ENCODE peak calls at places on chromosome 18, in seven cellular contexts. One of them, this sample, is unnamed.

GRCh38 chr18:56869189-56869777 is 218.1 kb downstream of the WDR7 start:
- DNase-seq in coronary artery: no peak
- DNase-seq in retinal pigment epithelial cell: no peak
- DNase-seq in foreskin fibroblast: peak
- DNase-seq in esophagus squamous epithelium: no peak
- DNase-seq in BJ: peak
- DNase-seq in GM23338: peak
- DNase-seq in this sample: peak

GRCh38 chr18:36912887-36913286 is 84.0 kb downstream of the KIAA1328 start:
- DNase-seq in coronary artery: no peak
- DNase-seq in retinal pigment epithelial cell: no peak
- DNase-seq in GM23338: no peak
- DNase-seq in BJ: no peak
- DNase-seq in esophagus squamous epithelium: no peak
- DNase-seq in foreskin fibroblast: no peak
- DNase-seq in this sample: no peak

GRCh38 chr18:7902399-7902839 is 335.3 kb downstream of the PTPRM start:
- DNase-seq in retinal pigment epithelial cell: no peak
- DNase-seq in GM23338: peak
- DNase-seq in esophagus squamous epithelium: no peak
- DNase-seq in BJ: no peak
- DNase-seq in coronary artery: no peak
- DNase-seq in foreskin fibroblast: peak
- DNase-seq in this sample: no peak

GRCh38 chr18:8493141-8493540 is 116.1 kb upstream of the RAB12 start:
- DNase-seq in retinal pigment epithelial cell: no peak
- DNase-seq in esophagus squamous epithelium: no peak
- DNase-seq in GM23338: no peak
- DNase-seq in coronary artery: no peak
- DNase-seq in BJ: no peak
- DNase-seq in foreskin fibroblast: no peak
- DNase-seq in this sample: no peak

GRCh38 chr18:7105943-7106342 is 11.7 kb downstream of the LAMA1 start:
- DNase-seq in esophagus squamous epithelium: no peak
- DNase-seq in foreskin fibroblast: no peak
- DNase-seq in coronary artery: no peak
- DNase-seq in GM23338: no peak
- DNase-seq in retinal pigment epithelial cell: no peak
- DNase-seq in BJ: no peak
- DNase-seq in this sample: no peak

GRCh38 chr18:72013512-72013911 is 530.6 kb downstream of the CBLN2 start:
- DNase-seq in BJ: no peak
- DNase-seq in retinal pigment epithelial cell: no peak
- DNase-seq in GM23338: peak
- DNase-seq in esophagus squamous epithelium: no peak
- DNase-seq in foreskin fibroblast: no peak
- DNase-seq in coronary artery: no peak
- DNase-seq in this sample: no peak

GRCh38 chr18:63444567-63444966 is 22.3 kb upstream of the VPS4B start:
- DNase-seq in foreskin fibroblast: peak
- DNase-seq in coronary artery: no peak
- DNase-seq in esophagus squamous epithelium: no peak
- DNase-seq in BJ: peak
- DNase-seq in GM23338: no peak
- DNase-seq in retinal pigment epithelial cell: no peak
- DNase-seq in this sample: peak

GRCh38 chr18:73653251-73653650 is 494.4 kb downstream of the FBXO15 start:
- DNase-seq in esophagus squamous epithelium: no peak
- DNase-seq in BJ: no peak
- DNase-seq in GM23338: no peak
- DNase-seq in retinal pigment epithelial cell: no peak
- DNase-seq in coronary artery: no peak
- DNase-seq in foreskin fibroblast: no peak
- DNase-seq in this sample: peak

GRCh38 chr18:21264651-21265050 is 22.6 kb downstream of the GREB1L start:
- DNase-seq in GM23338: peak
- DNase-seq in coronary artery: no peak
- DNase-seq in BJ: no peak
- DNase-seq in foreskin fibroblast: no peak
- DNase-seq in esophagus squamous epithelium: no peak
- DNase-seq in retinal pigment epithelial cell: peak
- DNase-seq in this sample: no peak

GRCh38 chr18:76621782-76622495 is 126.9 kb upstream of the ZNF516 start:
- DNase-seq in esophagus squamous epithelium: no peak
- DNase-seq in BJ: no peak
- DNase-seq in foreskin fibroblast: peak
- DNase-seq in retinal pigment epithelial cell: no peak
- DNase-seq in GM23338: no peak
- DNase-seq in coronary artery: no peak
- DNase-seq in this sample: peak

GRCh38 chr18:78999939-79000338 is 20.3 kb downstream of the SALL3 start:
- DNase-seq in GM23338: no peak
- DNase-seq in retinal pigment epithelial cell: no peak
- DNase-seq in esophagus squamous epithelium: no peak
- DNase-seq in BJ: no peak
- DNase-seq in coronary artery: no peak
- DNase-seq in foreskin fibroblast: no peak
- DNase-seq in this sample: no peak

GRCh38 chr18:74290831-74291770 is 662 bp downstream of the CYB5A start:
- DNase-seq in coronary artery: peak
- DNase-seq in foreskin fibroblast: no peak
- DNase-seq in GM23338: peak
- DNase-seq in retinal pigment epithelial cell: no peak
- DNase-seq in esophagus squamous epithelium: no peak
- DNase-seq in BJ: no peak
- DNase-seq in this sample: peak

GRCh38 chr18:64191069-64191468 is 42.2 kb upstream of the LINC00305 start:
- DNase-seq in foreskin fibroblast: no peak
- DNase-seq in GM23338: no peak
- DNase-seq in BJ: no peak
- DNase-seq in coronary artery: no peak
- DNase-seq in retinal pigment epithelial cell: no peak
- DNase-seq in esophagus squamous epithelium: no peak
- DNase-seq in this sample: no peak

DNA sequence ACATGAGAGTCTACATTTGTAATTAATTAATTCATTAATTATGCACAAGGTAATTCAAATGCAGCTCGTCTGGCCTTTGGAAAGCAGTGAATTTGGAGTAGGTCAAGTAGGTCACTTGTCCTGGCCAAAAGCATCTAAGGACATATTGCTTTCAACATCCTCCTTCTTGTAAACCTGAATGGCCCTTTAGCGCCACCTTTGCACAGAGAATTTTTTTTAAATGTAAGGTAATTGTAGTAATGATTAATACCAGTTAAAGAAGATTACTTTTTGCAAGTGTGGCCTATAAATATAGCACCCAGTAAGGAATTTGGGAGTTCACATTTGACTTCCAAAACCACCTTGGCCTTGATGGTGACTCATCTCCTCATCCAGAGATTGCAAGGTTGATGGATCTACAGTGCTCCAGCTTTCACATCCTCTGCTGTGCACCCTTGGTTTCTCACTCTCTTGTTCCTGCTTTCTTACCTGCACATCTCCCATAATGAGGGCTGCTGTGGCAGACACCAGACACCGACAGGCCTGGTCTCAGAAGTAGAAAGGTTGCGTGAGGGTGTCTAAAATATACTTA is 481.7 kb downstream of the TGIF1 start:
- DNase-seq in coronary artery: no peak
- DNase-seq in GM23338: no peak
- DNase-seq in esophagus squamous epithelium: no peak
- DNase-seq in foreskin fibroblast: no peak
- DNase-seq in BJ: no peak
- DNase-seq in retinal pigment epithelial cell: no peak
- DNase-seq in this sample: no peak
- TF ChIP-seq CTCF in coronary artery: no peak
- TF ChIP-seq CTCF in GM23338: no peak
- TF ChIP-seq CTCF in esophagus squamous epithelium: no peak
- TF ChIP-seq CTCF in foreskin fibroblast: no peak
- TF ChIP-seq CTCF in BJ: no peak
- TF ChIP-seq CTCF in retinal pigment epithelial cell: no peak
- TF ChIP-seq CTCF in this sample: no peak

GRCh38 chr18:31634331-31634713 is 42.6 kb downstream of the TTR start:
- DNase-seq in coronary artery: no peak
- DNase-seq in GM23338: no peak
- DNase-seq in esophagus squamous epithelium: no peak
- DNase-seq in retinal pigment epithelial cell: no peak
- DNase-seq in foreskin fibroblast: no peak
- DNase-seq in BJ: no peak
- DNase-seq in this sample: no peak

GRCh38 chr18:31633416-31634330 is 42.0 kb downstream of the TTR start:
- DNase-seq in foreskin fibroblast: no peak
- DNase-seq in BJ: no peak
- DNase-seq in esophagus squamous epithelium: no peak
- DNase-seq in GM23338: no peak
- DNase-seq in coronary artery: no peak
- DNase-seq in retinal pigment epithelial cell: no peak
- DNase-seq in this sample: no peak

GRCh38 chr18:31636387-31636786 is 44.7 kb downstream of the TTR start:
- DNase-seq in GM23338: no peak
- DNase-seq in esophagus squamous epithelium: no peak
- DNase-seq in BJ: no peak
- DNase-seq in foreskin fibroblast: no peak
- DNase-seq in coronary artery: no peak
- DNase-seq in retinal pigment epithelial cell: no peak
- DNase-seq in this sample: no peak

GRCh38 chr18:31632356-31632755 is 40.7 kb downstream of the TTR start:
- DNase-seq in BJ: no peak
- DNase-seq in GM23338: no peak
- DNase-seq in coronary artery: no peak
- DNase-seq in retinal pigment epithelial cell: no peak
- DNase-seq in esophagus squamous epithelium: no peak
- DNase-seq in foreskin fibroblast: no peak
- DNase-seq in this sample: no peak

DNA sequence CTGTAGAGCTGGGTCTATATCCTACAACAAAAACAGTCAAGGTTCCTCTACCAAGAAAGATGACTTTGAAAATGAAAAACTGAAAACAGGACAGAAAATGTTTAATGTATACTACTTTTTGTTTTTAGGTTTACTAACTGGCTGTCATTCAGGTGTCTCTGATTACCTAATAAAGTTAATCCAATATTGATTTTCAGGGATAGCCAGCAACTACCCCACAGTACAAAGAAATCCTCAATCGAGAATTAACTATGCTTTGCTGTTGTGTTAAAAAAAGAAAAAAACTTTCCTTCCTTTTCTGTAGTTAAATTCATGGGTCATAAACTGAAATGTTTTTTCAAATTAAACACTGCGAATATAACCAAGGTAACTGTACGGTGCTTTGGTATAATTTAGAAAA is 45.8 kb downstream of the TTR start:
- DNase-seq in BJ: no peak
- DNase-seq in coronary artery: no peak
- DNase-seq in retinal pigment epithelial cell: no peak
- DNase-seq in esophagus squamous epithelium: no peak
- DNase-seq in foreskin fibroblast: no peak
- DNase-seq in GM23338: no peak
- DNase-seq in this sample: no peak
- TF ChIP-seq CTCF in BJ: no peak
- TF ChIP-seq CTCF in coronary artery: no peak
- TF ChIP-seq CTCF in retinal pigment epithelial cell: no peak
- TF ChIP-seq CTCF in esophagus squamous epithelium: no peak
- TF ChIP-seq CTCF in foreskin fibroblast: no peak
- TF ChIP-seq CTCF in GM23338: no peak
- TF ChIP-seq CTCF in this sample: no peak

DNA sequence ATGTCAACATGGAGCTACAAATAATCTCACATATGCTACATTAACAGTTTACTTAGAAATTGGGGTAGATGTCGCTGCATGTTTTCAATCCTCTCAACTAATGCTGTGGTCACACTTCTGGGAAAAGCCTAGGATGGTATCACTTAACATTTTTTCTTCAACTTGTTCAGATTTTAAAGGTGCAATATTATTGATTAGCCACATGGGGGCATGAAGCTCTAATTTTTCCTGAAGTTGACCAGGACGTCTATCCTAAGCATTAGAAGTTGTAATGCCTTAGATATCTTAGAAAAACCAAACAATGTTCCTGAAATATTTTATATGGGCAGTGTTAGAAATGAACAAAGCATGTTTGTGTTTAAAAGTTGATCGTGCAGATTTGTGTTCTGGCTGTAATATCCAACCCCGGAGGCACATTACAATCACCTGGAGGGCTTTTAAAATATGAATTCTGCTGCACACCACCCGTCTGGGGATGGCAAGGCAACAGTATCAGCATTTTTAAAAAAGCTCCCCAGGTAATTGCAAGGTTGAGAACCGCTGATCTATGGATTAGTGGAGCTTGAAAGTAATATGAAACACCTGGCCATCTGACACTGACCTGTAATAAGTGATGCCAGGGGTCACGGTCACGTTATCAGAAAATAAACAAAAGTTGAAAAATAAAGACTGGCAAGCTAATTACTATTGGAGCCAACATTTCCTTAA is 100.4 kb upstream of the LMAN1 start:
- DNase-seq in GM23338: peak
- DNase-seq in retinal pigment epithelial cell: peak
- DNase-seq in BJ: no peak
- DNase-seq in esophagus squamous epithelium: no peak
- DNase-seq in coronary artery: no peak
- DNase-seq in foreskin fibroblast: peak
- DNase-seq in this sample: no peak
- TF ChIP-seq CTCF in GM23338: peak
- TF ChIP-seq CTCF in retinal pigment epithelial cell: peak
- TF ChIP-seq CTCF in BJ: peak
- TF ChIP-seq CTCF in esophagus squamous epithelium: peak
- TF ChIP-seq CTCF in coronary artery: peak
- TF ChIP-seq CTCF in foreskin fibroblast: peak
- TF ChIP-seq CTCF in this sample: peak

DNA sequence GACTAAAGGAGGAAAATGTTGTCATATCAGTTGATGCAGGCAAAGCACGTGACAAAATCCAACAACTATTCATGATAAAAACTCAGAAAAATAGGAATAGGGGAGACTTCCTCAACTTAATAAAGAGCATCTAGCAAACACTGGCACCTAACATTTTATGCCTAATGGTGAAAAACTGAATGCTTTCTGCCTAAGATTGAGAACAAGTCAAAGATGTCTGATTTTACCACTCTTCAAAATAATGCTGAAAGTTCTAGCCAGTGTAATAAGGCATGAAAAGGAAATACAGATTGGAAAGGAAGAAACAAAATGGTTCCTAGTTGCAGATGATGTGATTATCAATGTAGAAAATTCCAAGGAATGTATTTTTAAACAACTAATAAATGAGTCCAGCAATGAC is 58.4 kb downstream of the SMAD4 start:
- DNase-seq in retinal pigment epithelial cell: no peak
- DNase-seq in BJ: no peak
- DNase-seq in esophagus squamous epithelium: no peak
- DNase-seq in GM23338: no peak
- DNase-seq in foreskin fibroblast: no peak
- DNase-seq in coronary artery: no peak
- DNase-seq in this sample: no peak
- TF ChIP-seq CTCF in retinal pigment epithelial cell: no peak
- TF ChIP-seq CTCF in BJ: no peak
- TF ChIP-seq CTCF in esophagus squamous epithelium: no peak
- TF ChIP-seq CTCF in GM23338: no peak
- TF ChIP-seq CTCF in foreskin fibroblast: no peak
- TF ChIP-seq CTCF in coronary artery: no peak
- TF ChIP-seq CTCF in this sample: no peak

GRCh38 chr18:50154420-50154819 is 40.5 kb downstream of the MYO5B start:
- DNase-seq in foreskin fibroblast: no peak
- DNase-seq in BJ: no peak
- DNase-seq in coronary artery: no peak
- DNase-seq in retinal pigment epithelial cell: no peak
- DNase-seq in GM23338: no peak
- DNase-seq in esophagus squamous epithelium: no peak
- DNase-seq in this sample: no peak
- TF ChIP-seq CTCF in foreskin fibroblast: no peak
- TF ChIP-seq CTCF in BJ: no peak
- TF ChIP-seq CTCF in coronary artery: no peak
- TF ChIP-seq CTCF in retinal pigment epithelial cell: no peak
- TF ChIP-seq CTCF in GM23338: no peak
- TF ChIP-seq CTCF in esophagus squamous epithelium: no peak
- TF ChIP-seq CTCF in this sample: no peak